ENCODE peak calls at places on chromosomes 3 and 15, in six cellular contexts. B, A, M, E, D and O are unnamed samples.

GRCh38 chr3:20527368-20527767 is 341.4 kb upstream of the SGO1 start:
- DNase-seq in B (no peak), A (no peak), M (no peak), E (no peak), D (no peak), O (no peak)

GRCh38 chr3:24387493-24387892 is 107.2 kb downstream of the THRB start:
- DNase-seq in B (no peak), A (no peak), M (no peak), E (no peak), D (no peak), O (no peak)

GRCh38 chr3:160756907-160757623 is 1.0 kb downstream of the PPM1L start:
- DNase-seq in B (peak; percentile 32), A (peak; percentile 18), M (peak; percentile 25), E (no peak), D (no peak), O (no peak)

GRCh38 chr3:192260611-192261010 is 466.7 kb downstream of the FGF12 start:
- DNase-seq in B (no peak), A (no peak), M (no peak), E (no peak), D (no peak), O (no peak)

GRCh38 chr3:175941352-175941751 is 1082.2 kb downstream of the NAALADL2 start:
- DNase-seq in B (peak; percentile 22), A (no peak), M (no peak), E (no peak), D (no peak), O (no peak)

GRCh38 chr3:127512256-127512655 is 78.3 kb downstream of the TPRA1 start:
- DNase-seq in B (no peak), A (no peak), M (no peak), E (no peak), D (no peak), O (no peak)

GRCh38 chr3:109284071-109284470 is 32.2 kb downstream of the DPPA2 start:
- DNase-seq in B (no peak), A (no peak), M (no peak), E (no peak), D (no peak), O (no peak)

GRCh38 chr3:134315286-134316106 is 58.8 kb downstream of the AMOTL2 start:
- DNase-seq in B (peak; percentile 42), A (no peak), M (no peak), E (no peak), D (no peak), O (peak; percentile 17)

GRCh38 chr3:186098740-186099139 is 10.1 kb downstream of the ETV5 start:
- DNase-seq in B (no peak), A (no peak), M (no peak), E (no peak), D (no peak), O (no peak)

GRCh38 chr3:128051837-128052766 is at the start of gene SEC61A1:
- DNase-seq in B (peak; percentile 95), A (peak; percentile 96), M (peak; percentile 95), E (peak; percentile 64), D (peak; percentile 78), O (peak; percentile 87)

GRCh38 chr3:66476852-66477381 is 23.9 kb downstream of the LRIG1 start:
- DNase-seq in B (peak; percentile 52), A (no peak), M (no peak), E (no peak), D (no peak), O (no peak)

GRCh38 chr3:62403765-62404164 is 30.4 kb upstream of the FEZF2 start:
- DNase-seq in B (no peak), A (no peak), M (no peak), E (no peak), D (no peak), O (no peak)

GRCh38 chr3:108008931-108009635 is 81.7 kb downstream of the CD47 start:
- DNase-seq in B (no peak), A (no peak), M (no peak), E (no peak), D (no peak), O (no peak)

GRCh38 chr15:96053039-96054021 is 277.2 kb upstream of the NR2F2 start:
- DNase-seq in B (peak; percentile 22), A (no peak), M (no peak), E (no peak), D (peak; percentile 16), O (no peak)

GRCh38 chr3:159830523-159831151 is 158.0 kb upstream of the IL12A start:
- DNase-seq in B (no peak), A (no peak), M (no peak), E (no peak), D (no peak), O (no peak)

GRCh38 chr3:81445712-81446111 is 315.7 kb downstream of the GBE1 start:
- DNase-seq in B (no peak), A (no peak), M (no peak), E (no peak), D (no peak), O (no peak)

GRCh38 chr3:11929531-11929930 is 74.7 kb upstream of the SYN2 start:
- DNase-seq in B (no peak), A (no peak), M (no peak), E (no peak), D (no peak), O (no peak)

GRCh38 chr15:48963524-48964113 is at the start of gene SHC4:
- DNase-seq in B (peak; percentile 54), A (no peak), M (no peak), E (no peak), D (no peak), O (no peak)

GRCh38 chr15:77869021-77869895 is 208.3 kb downstream of the TBC1D2B start:
- DNase-seq in B (no peak), A (no peak), M (no peak), E (no peak), D (no peak), O (no peak)

GRCh38 chr3:157204431-157204830 is 44.5 kb upstream of the CCNL1 start:
- DNase-seq in B (no peak), A (no peak), M (no peak), E (peak; percentile 22), D (no peak), O (no peak)

GRCh38 chr3:44913868-44914468 is 39.6 kb downstream of the TGM4 start:
- DNase-seq in B (peak; percentile 69), A (peak; percentile 52), M (peak; percentile 74), E (peak; percentile 47), D (peak; percentile 40), O (peak; percentile 51)

GRCh38 chr3:113615976-113616375 is 80.5 kb downstream of the USF3 start:
- DNase-seq in B (no peak), A (no peak), M (no peak), E (no peak), D (no peak), O (no peak)

GRCh38 chr15:41647269-41647668 is 12.9 kb upstream of the MGA start:
- DNase-seq in B (no peak), A (no peak), M (no peak), E (no peak), D (no peak), O (no peak)

GRCh38 chr15:88901713-88902490 is 6.6 kb upstream of the HAPLN3 start:
- DNase-seq in B (no peak), A (no peak), M (no peak), E (no peak), D (no peak), O (no peak)

GRCh38 chr15:88900982-88901418 is 5.7 kb upstream of the HAPLN3 start:
- DNase-seq in B (no peak), A (no peak), M (no peak), E (no peak), D (no peak), O (no peak)

GRCh38 chr15:88904257-88904807 is 8.8 kb downstream of the MFGE8 start:
- DNase-seq in B (no peak), A (no peak), M (no peak), E (no peak), D (no peak), O (no peak)

GRCh38 chr15:88902491-88902835 is 7.1 kb upstream of the HAPLN3 start:
- DNase-seq in B (no peak), A (no peak), M (no peak), E (no peak), D (no peak), O (no peak)

GRCh38 chr15:88902846-88903245 is 7.5 kb upstream of the HAPLN3 start:
- DNase-seq in B (no peak), A (no peak), M (no peak), E (no peak), D (no peak), O (no peak)
- H3K36me3 ChIP-seq in B (no peaks in the 10 kb centered on the region), A (no peaks in the 10 kb centered on the region), M (peaks cover 86% of the 10 kb centered on the region), E (peaks cover 15% of the 10 kb centered on the region), D (peaks cover 2% of the 10 kb centered on the region), O (no peaks in the 10 kb centered on the region)

GRCh38 chr3:100471436-100471835 is 21.0 kb upstream of the TMEM45A start:
- DNase-seq in B (no peak), A (no peak), M (no peak), E (no peak), D (no peak), O (no peak)

GRCh38 chr3:100463646-100464155 is 28.7 kb upstream of the TMEM45A start:
- DNase-seq in B (no peak), A (no peak), M (no peak), E (no peak), D (no peak), O (no peak)

GRCh38 chr3:100467133-100467532 is 25.3 kb upstream of the TMEM45A start:
- DNase-seq in B (no peak), A (no peak), M (no peak), E (no peak), D (no peak), O (no peak)

GRCh38 chr3:100465871-100466777 is 26.3 kb upstream of the TMEM45A start:
- DNase-seq in B (no peak), A (no peak), M (no peak), E (no peak), D (no peak), O (no peak)

GRCh38 chr3:100468676-100469075 is 23.7 kb upstream of the TMEM45A start:
- DNase-seq in B (no peak), A (no peak), M (no peak), E (no peak), D (no peak), O (no peak)
- H3K9me3 ChIP-seq in B (no peaks in the 10 kb centered on the region), A (no peaks in the 10 kb centered on the region), M (peaks cover 4% of the 10 kb centered on the region), E (peaks cover 6% of the 10 kb centered on the region), D (peaks cover 3% of the 10 kb centered on the region), O (no peaks in the 10 kb centered on the region)

DNA sequence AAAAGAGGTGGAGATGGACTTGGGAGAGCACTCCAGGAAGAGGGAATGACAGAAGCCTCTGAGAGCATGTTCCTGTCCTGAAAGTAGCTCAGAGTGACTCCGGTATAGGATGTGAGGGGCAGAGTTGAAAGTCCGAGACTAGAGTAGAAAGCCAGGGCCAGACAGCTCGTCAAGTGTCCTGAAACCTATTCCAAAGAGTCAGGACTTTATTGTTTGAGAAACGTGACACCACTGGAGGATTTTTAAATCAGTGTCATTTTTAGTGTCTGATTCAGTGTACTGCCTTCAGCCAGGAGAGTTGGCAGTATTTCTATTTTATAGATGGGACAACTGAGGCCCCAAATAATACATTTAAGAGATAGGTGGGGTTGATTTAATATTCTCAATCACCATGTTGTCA is 1.6 kb upstream of the RBMS3 start:
- DNase-seq in B (no peak), A (no peak), M (no peak), E (no peak), D (no peak), O (no peak)
- H3K27ac ChIP-seq in B (no peak overlapping the region), A (no peak overlapping the region), M (no peak overlapping the region), E (no peak overlapping the region), D (no peak overlapping the region), O (no peak overlapping the region)

DNA sequence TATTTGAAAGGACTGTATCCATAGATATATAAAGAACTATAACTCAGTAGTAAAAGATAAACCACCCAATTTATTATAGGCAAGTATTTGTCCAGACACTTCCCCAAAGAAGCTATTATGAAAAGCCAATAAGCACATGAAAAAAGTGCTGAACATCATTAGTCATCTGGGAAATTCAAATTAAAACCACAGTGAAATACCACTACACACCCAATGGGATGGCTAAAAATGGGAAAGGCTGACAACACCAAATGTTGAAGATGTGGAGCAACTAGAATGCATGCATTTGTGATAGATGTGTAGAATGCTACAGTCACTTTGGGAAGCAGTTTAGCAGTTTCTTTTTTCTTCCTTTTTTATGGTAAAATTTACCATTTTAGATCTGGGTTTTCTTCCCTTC is 147.0 kb downstream of the PDE8A start:
- DNase-seq in B (no peak), A (no peak), M (no peak), E (no peak), D (no peak), O (no peak)
- H3K36me3 ChIP-seq in B (no peaks in the 10 kb centered on the region), A (peaks cover 7% of the 10 kb centered on the region), M (no peaks in the 10 kb centered on the region), E (no peaks in the 10 kb centered on the region), D (peaks cover 6% of the 10 kb centered on the region), O (peaks cover 3% of the 10 kb centered on the region)